ENCODE peak calls at places on chromosome 14, in ten cellular contexts. F, M, Z, Y, R, S, J, Q, T and W are unnamed samples.

GRCh38 chr14:100609331-100609870 is 22.2 kb upstream of the BEGAIN start:
- DNase-seq in Z (no peak), Q (no peak), Y (no peak), T (no peak), S (no peak), R (no peak), M (no peak), F (no peak), J (no peak), W (no peak)

GRCh38 chr14:69909831-69910550 is 30.8 kb downstream of the SMOC1 start:
- DNase-seq in R (no peak), F (no peak), Y (no peak), Q (no peak), M (no peak), J (no peak), Z (no peak), S (no peak), T (no peak), W (no peak)

GRCh38 chr14:70907996-70908917 is 998 bp downstream of the PCNX1 start:
- DNase-seq in J (peak; percentile 66), M (peak; percentile 71), F (peak; percentile 47), Z (peak; percentile 62), R (peak; percentile 51), S (peak; percentile 69), T (peak; percentile 69), Y (peak; percentile 71), Q (peak; percentile 67), W (peak; percentile 65)

GRCh38 chr14:102544034-102544744 is 34.6 kb upstream of the ANKRD9 start:
- DNase-seq in F (no peak), M (no peak), Y (no peak), J (no peak), Q (no peak), R (no peak), S (no peak), T (no peak), Z (no peak), W (no peak)

GRCh38 chr14:59474172-59474571 is 9.0 kb upstream of the GPR135 start:
- DNase-seq in M (no peak), S (no peak), Y (no peak), R (no peak), Q (no peak), J (no peak), T (peak; percentile 85), Z (peak; percentile 76), F (no peak), W (peak; percentile 23)

GRCh38 chr14:98292191-98292590 is 979.8 kb downstream of the BCL11B start:
- DNase-seq in Q (no peak), T (no peak), R (no peak), M (no peak), Y (no peak), Z (no peak), F (no peak), J (no peak), S (no peak), W (no peak)

GRCh38 chr14:90842726-90843125 is 26.5 kb upstream of the TTC7B start:
- DNase-seq in R (no peak), J (no peak), Q (no peak), Y (no peak), S (peak; percentile 57), T (no peak), M (peak; percentile 57), Z (no peak), F (no peak), W (no peak)

GRCh38 chr14:85793533-85793932 is 263.6 kb downstream of the FLRT2 start:
- DNase-seq in Q (no peak), Y (no peak), M (no peak), R (no peak), J (no peak), Z (no peak), T (no peak), F (no peak), S (no peak), W (no peak)

GRCh38 chr14:75831455-75831854 is 150.3 kb downstream of the TGFB3 start:
- DNase-seq in F (peak; percentile 15), Y (peak; percentile 53), T (peak; percentile 94), S (no peak), Z (peak; percentile 93), Q (peak; percentile 70), M (peak; percentile 86), R (no peak), J (no peak), W (peak; percentile 30)

GRCh38 chr14:55351111-55351510 is 60.5 kb downstream of the ATG14 start:
- DNase-seq in R (no peak), Z (no peak), J (no peak), Y (no peak), S (no peak), F (no peak), M (no peak), Q (no peak), T (no peak), W (no peak)

GRCh38 chr14:89399594-89400068 is 17.4 kb downstream of the FOXN3 start:
- DNase-seq in F (no peak), Y (no peak), M (no peak), R (no peak), J (peak; percentile 57), T (peak; percentile 95), Z (peak; percentile 88), S (no peak), Q (no peak), W (peak; percentile 85)

GRCh38 chr14:76720382-76720813 is 40.9 kb upstream of the VASH1 start:
- DNase-seq in T (peak; percentile 70), F (no peak), Y (no peak), M (peak; percentile 66), S (peak; percentile 84), J (peak; percentile 61), R (peak; percentile 59), Q (peak; percentile 87), Z (peak; percentile 18), W (no peak)

GRCh38 chr14:85516239-85517112 is 13.5 kb upstream of the FLRT2 start:
- DNase-seq in Z (peak; percentile 88), T (peak; percentile 87), M (no peak), S (no peak), Y (peak; percentile 81), Q (no peak), F (no peak), J (no peak), R (no peak), W (peak; percentile 87)

GRCh38 chr14:56812364-56813103 is 2.3 kb upstream of the OTX2 start:
- DNase-seq in M (no peak), S (no peak), F (no peak), Y (no peak), R (no peak), Q (no peak), Z (no peak), J (no peak), T (no peak), W (no peak)

GRCh38 chr14:70716483-70716882 is 74.8 kb downstream of the TTC9 start:
- DNase-seq in T (no peak), Y (no peak), M (no peak), F (no peak), Z (no peak), R (no peak), J (no peak), Q (no peak), S (no peak), W (no peak)

DNA sequence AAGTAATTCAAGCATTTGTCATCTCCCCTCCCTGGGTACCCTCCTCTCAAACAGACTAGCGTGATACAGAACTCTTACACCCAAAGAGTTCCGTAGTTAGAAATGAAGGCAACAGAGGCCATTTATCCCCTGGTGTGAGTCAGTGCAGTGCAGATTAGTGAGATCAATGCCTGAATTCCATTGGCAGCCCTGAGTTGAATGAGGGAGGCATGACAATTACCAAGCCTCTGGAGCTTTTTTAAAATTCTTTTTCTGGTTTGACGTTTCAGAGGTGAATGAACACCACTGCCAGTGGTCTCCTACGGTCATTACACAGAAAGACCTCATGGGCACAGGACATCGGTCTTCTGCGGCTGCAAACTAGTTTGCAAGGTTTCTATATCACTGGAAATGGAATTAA is 94.4 kb downstream of the PRIMA1 start:
- DNase-seq in S (no peak), M (no peak), R (no peak), J (no peak), Z (no peak), Q (no peak), T (no peak), F (no peak), Y (no peak), W (no peak)
- TF ChIP-seq CTCF in S (no peak), M (no peak), R (no peak), J (no peak), Z (no peak), Q (no peak), T (no peak), F (no peak), Y (no peak), W (no peak)

GRCh38 chr14:61188936-61189808 is 92.0 kb downstream of the TMEM30B start:
- DNase-seq in Y (no peak), M (peak; percentile 63), Q (peak; percentile 53), R (peak; percentile 69), T (peak; percentile 90), S (peak; percentile 62), Z (peak; percentile 90), F (peak; percentile 1), J (no peak), W (peak; percentile 50)
- TF ChIP-seq CTCF in Y (peak; percentile 47), M (peak; percentile 52), Q (peak; percentile 41), R (peak; percentile 59), T (peak; percentile 76), S (peak; percentile 28), Z (peak; percentile 81), F (no peak), J (no peak), W (peak; percentile 81)

GRCh38 chr14:32998433-32998832 is 59.8 kb downstream of the NPAS3 start:
- DNase-seq in J (no peak), T (peak; percentile 63), Q (no peak), F (no peak), Y (peak; percentile 9), M (no peak), Z (peak; percentile 19), S (no peak), R (no peak), W (peak; percentile 13)
- TF ChIP-seq CTCF in J (peak; percentile 67), T (peak; percentile 79), Q (peak; percentile 38), F (no peak), Y (peak; percentile 44), M (peak; percentile 30), Z (peak; percentile 64), S (no peak), R (no peak), W (peak; percentile 79)

GRCh38 chr14:103735815-103736545 is 20.4 kb downstream of the ZFYVE21 start:
- DNase-seq in T (no peak), Q (no peak), Y (no peak), M (peak; percentile 39), F (no peak), R (no peak), Z (no peak), S (no peak), J (no peak), W (no peak)

GRCh38 chr14:103736546-103737431 is 21.2 kb downstream of the ZFYVE21 start:
- DNase-seq in M (peak; percentile 39), Y (no peak), Q (no peak), F (no peak), T (no peak), S (no peak), J (no peak), R (no peak), Z (no peak), W (no peak)

GRCh38 chr14:103738706-103739451 is 23.3 kb downstream of the ZFYVE21 start:
- DNase-seq in R (no peak), M (no peak), F (no peak), Z (no peak), Y (no peak), T (no peak), Q (no peak), J (no peak), S (no peak), W (no peak)

GRCh38 chr14:103739466-103739792 is 23.8 kb downstream of the ZFYVE21 start:
- DNase-seq in Z (no peak), T (no peak), M (no peak), J (no peak), S (no peak), R (no peak), Q (no peak), F (no peak), Y (no peak), W (no peak)

GRCh38 chr14:103737432-103738045 is 21.9 kb downstream of the ZFYVE21 start:
- DNase-seq in Q (no peak), M (peak; percentile 30), S (no peak), J (no peak), T (no peak), R (no peak), Z (no peak), F (no peak), Y (no peak), W (no peak)
- TF ChIP-seq CTCF in Q (no peak), M (no peak), S (no peak), J (no peak), T (no peak), R (no peak), Z (no peak), F (no peak), Y (no peak), W (no peak)